ENCODE peak calls at places on chromosomes 7 and 10, in nine cellular contexts. M is BE2C; G is stimulated activated CD4-positive, alpha-beta T cell treated with anti-CD3 and anti-CD28 coated beads, Interleukin-2, amount 100 ng/mL, for 48 hours; R is NCI-H748 treated with DMSO at 0.1 percent for 48 hours; D is activated T-helper 9 cell treated with anti-CD3 and anti-CD28 coated beads, Interleukin-2, amount 50 U/mL, for 16 hours; P is H7; N is DMS153; Q is DMS 273 treated with DMSO at 0.1 percent for 48 hours; E is ELF-1. V is an unnamed sample.

GRCh38 chr10:71431216-71431944 is 34.7 kb downstream of the CDH23 start:
- DNase-seq in D (no peak), E (no peak), Q (no peak), N (no peak), M (no peak), R (no peak), G (no peak), P (peak), V (no peak)

GRCh38 chr10:36606234-36606839 is 519.1 kb upstream of the ANKRD30A start:
- DNase-seq in P (no peak), Q (no peak), R (no peak), M (no peak), D (no peak), G (no peak), E (no peak), N (no peak), V (no peak)

GRCh38 chr10:12181065-12181775 is 14.5 kb downstream of the NUDT5 start:
- DNase-seq in Q (no peak), G (peak), R (no peak), N (no peak), D (peak), M (no peak), P (no peak), E (no peak), V (no peak)

GRCh38 chr7:101824440-101824839 is 7.0 kb downstream of the CUX1 start:
- DNase-seq in E (peak), Q (no peak), R (no peak), M (no peak), D (no peak), G (no peak), N (no peak), P (peak), V (no peak)

GRCh38 chr10:103918053-103918846 is at the start of gene STN1:
- DNase-seq in M (peak), G (peak), R (peak), P (peak), D (peak), N (peak), Q (peak), E (peak), V (peak)

GRCh38 chr7:41996381-41997035 is 240.5 kb downstream of the GLI3 start:
- DNase-seq in Q (no peak), G (no peak), R (no peak), E (no peak), D (no peak), M (no peak), P (no peak), N (no peak), V (no peak)

GRCh38 chr10:84375011-84375410 is 46.6 kb downstream of the CCSER2 start:
- DNase-seq in N (peak), D (no peak), Q (peak), G (peak), M (peak), P (no peak), E (peak), R (peak), V (no peak)

GRCh38 chr10:28580825-28581224 is 47.9 kb downstream of the WAC start:
- DNase-seq in Q (no peak), P (no peak), D (no peak), E (no peak), R (no peak), M (no peak), N (no peak), G (no peak), V (no peak)

GRCh38 chr10:73209705-73210104 is 37.4 kb downstream of the DNAJC9 start:
- DNase-seq in E (no peak), D (no peak), N (no peak), Q (no peak), R (no peak), M (no peak), G (no peak), P (no peak), V (no peak)

GRCh38 chr7:114790526-114790925 is 131.4 kb upstream of the MDFIC start:
- DNase-seq in R (no peak), M (no peak), E (no peak), D (no peak), Q (no peak), G (no peak), N (no peak), P (no peak), V (no peak)

GRCh38 chr10:132965411-132966057 is 23.2 kb upstream of the CFAP46 start:
- DNase-seq in P (no peak), D (no peak), R (no peak), Q (no peak), E (peak), M (no peak), N (no peak), G (no peak), V (no peak)

V was measured in GM18507.